ENCODE peak calls at places on chromosomes 16 and 17, in eight cellular contexts. R, Z, S, O, U, C, M and A are unnamed samples.

GRCh38 chr17:2222301-2222700 is 81.3 kb downstream of the SMG6 start:
- DNase-seq in S (no peak), U (no peak), R (no peak), M (no peak), C (no peak), O (no peak), Z (no peak), A (no peak)

GRCh38 chr17:41484920-41485904 is 4.3 kb upstream of the KRT35 start:
- DNase-seq in U (no peak), R (no peak), S (no peak), C (no peak), M (no peak), Z (no peak), O (no peak), A (no peak)

GRCh38 chr16:89700649-89701424 is 668 bp downstream of the SPATA2L start:
- DNase-seq in U (no peak), C (peak), Z (peak), M (peak), S (peak), O (peak), R (no peak), A (peak)

GRCh38 chr17:60300949-60301348 is 91.0 kb downstream of the USP32 start:
- DNase-seq in C (no peak), Z (no peak), S (no peak), M (no peak), R (no peak), O (no peak), U (no peak), A (no peak)

GRCh38 chr17:57662644-57663308 is 82.3 kb downstream of the CCDC182 start:
- DNase-seq in S (peak), R (peak), C (peak), Z (peak), O (peak), U (no peak), M (peak), A (peak)

GRCh38 chr16:17927015-17927414 is 409.5 kb downstream of the NPIPA8 start:
- DNase-seq in U (no peak), O (no peak), M (no peak), C (no peak), S (no peak), R (no peak), Z (no peak), A (no peak)

GRCh38 chr17:75459590-75460267 is 3.3 kb downstream of the TMEM94 start:
- DNase-seq in R (no peak), S (no peak), O (no peak), U (no peak), Z (no peak), M (peak), C (no peak), A (no peak)

GRCh38 chr17:49915260-49915659 is 53.7 kb upstream of the DLX4 start:
- DNase-seq in U (no peak), R (no peak), S (no peak), O (no peak), Z (no peak), M (peak), C (no peak), A (no peak)

GRCh38 chr17:48023408-48024148 is 14.0 kb downstream of the COPZ2 start:
- DNase-seq in S (peak), Z (peak), M (peak), R (no peak), U (no peak), C (peak), O (peak), A (peak)

GRCh38 chr16:64933890-64934289 is 188.0 kb downstream of the CDH11 start:
- DNase-seq in R (no peak), O (no peak), Z (no peak), C (no peak), S (no peak), M (no peak), U (no peak), A (no peak)

GRCh38 chr16:75593825-75594820 is 27.9 kb downstream of the GABARAPL2 start:
- DNase-seq in C (no peak), Z (peak), O (no peak), U (no peak), S (no peak), M (no peak), R (peak), A (no peak)

GRCh38 chr16:73813523-73813922 is 483.1 kb upstream of the PSMD7 start:
- DNase-seq in Z (no peak), S (no peak), M (no peak), U (no peak), O (no peak), R (no peak), C (no peak), A (no peak)

GRCh38 chr16:89491238-89491869 is 993 bp upstream of the ANKRD11 start:
- DNase-seq in R (no peak), O (peak), U (no peak), C (no peak), Z (no peak), S (no peak), M (no peak), A (no peak)

GRCh38 chr16:85613609-85614337 is 651 bp downstream of the GSE1 start:
- DNase-seq in M (peak), U (no peak), S (peak), R (no peak), C (peak), O (no peak), Z (no peak), A (no peak)

GRCh38 chr17:1684307-1685189 is at the start of gene PRPF8:
- DNase-seq in R (peak), S (peak), C (peak), U (peak), M (peak), O (peak), Z (peak), A (peak)

GRCh38 chr17:78609198-78609597 is 32.0 kb upstream of the DNAH17 start:
- DNase-seq in U (no peak), R (no peak), O (no peak), S (no peak), M (no peak), C (no peak), Z (no peak), A (no peak)

GRCh38 chr16:88811850-88812736 is at the start of gene APRT:
- DNase-seq in Z (peak), U (peak), R (peak), S (peak), M (peak), O (peak), C (peak), A (peak)

GRCh38 chr17:29376667-29377268 is 13.4 kb upstream of the TAOK1 start:
- DNase-seq in O (peak), S (peak), M (no peak), R (peak), U (no peak), Z (peak), C (no peak), A (no peak)

GRCh38 chr16:70429888-70430666 is 8.8 kb downstream of the ST3GAL2 start:
- DNase-seq in S (no peak), R (no peak), C (no peak), U (no peak), M (no peak), Z (no peak), O (no peak), A (no peak)

GRCh38 chr17:2241823-2242222 is 61.8 kb downstream of the SMG6 start:
- DNase-seq in C (no peak), O (no peak), M (no peak), R (peak), S (no peak), Z (no peak), U (no peak), A (no peak)

GRCh38 chr17:48792033-48792798 is 24.8 kb downstream of the TTLL6 start:
- DNase-seq in U (no peak), S (no peak), Z (no peak), C (no peak), R (no peak), O (no peak), M (no peak), A (no peak)

GRCh38 chr16:87621976-87622713 is 19.8 kb downstream of the JPH3 start:
- DNase-seq in Z (no peak), O (no peak), C (no peak), M (no peak), S (no peak), R (no peak), U (no peak), A (no peak)

GRCh38 chr16:66057056-66057455 is 309.4 kb upstream of the CDH5 start:
- DNase-seq in C (no peak), Z (no peak), S (no peak), U (no peak), M (no peak), O (no peak), R (no peak), A (no peak)

GRCh38 chr16:56625943-56626654 is 518 bp downstream of the MT1E start:
- DNase-seq in Z (no peak), U (no peak), C (no peak), O (peak), R (peak), S (no peak), M (no peak), A (no peak)

GRCh38 chr16:66270333-66270927 is 96.1 kb upstream of the CDH5 start:
- DNase-seq in M (peak), O (peak), R (no peak), U (peak), Z (peak), S (peak), C (peak), A (peak)

GRCh38 chr16:53924311-53924860 is 220.4 kb downstream of the FTO start:
- DNase-seq in O (no peak), C (no peak), M (no peak), U (no peak), Z (no peak), R (no peak), S (no peak), A (no peak)